ENCODE peak calls at places on chromosomes 16 and 17, in six cellular contexts. B is gastrocnemius medialis, H is MM.1S, X is breast epithelium, R is heart right ventricle, K is pancreas. I is an unnamed sample. For H3K27me3 and H3K9me3, the result is how much of the 10 kb centered on the place peaks cover.

GRCh38 chr17:65560628-65561371 is 648 bp downstream of the AXIN2 start:
- DNase-seq in H (peak), B (peak), X (peak), R (peak), K (peak), I (peak)

GRCh38 chr17:78643326-78643725 is 66.1 kb upstream of the DNAH17 start:
- DNase-seq in H (no peak), R (no peak), K (peak), B (no peak), X (no peak), I (no peak)

GRCh38 chr17:6526362-6527152 is 29.8 kb downstream of the PITPNM3 start:
- DNase-seq in K (peak), B (no peak), H (no peak), R (no peak), X (no peak), I (no peak)

GRCh38 chr16:9191274-9191850 is 99.9 kb downstream of the HAPSTR1 start:
- DNase-seq in K (no peak), B (no peak), R (no peak), H (no peak), X (no peak), I (no peak)

GRCh38 chr16:7449306-7449705 is 116.7 kb downstream of the RBFOX1 start:
- DNase-seq in X (no peak), B (peak), K (no peak), R (no peak), H (no peak), I (no peak)

GRCh38 chr17:37265446-37266173 is 110.2 kb upstream of the C17orf78 start:
- DNase-seq in B (no peak), R (no peak), K (no peak), H (no peak), X (no peak), I (no peak)

GRCh38 chr17:78764871-78765270 is 17.2 kb downstream of the CYTH1 start:
- DNase-seq in K (no peak), R (no peak), H (no peak), B (no peak), X (no peak), I (no peak)

GRCh38 chr16:48025359-48025758 is 130.4 kb downstream of the ABCC12 start:
- DNase-seq in X (no peak), B (no peak), R (no peak), K (no peak), H (no peak), I (no peak)

GRCh38 chr17:76912585-76912984 is 44.4 kb downstream of the MGAT5B start:
- DNase-seq in K (no peak), X (no peak), R (no peak), H (no peak), B (no peak), I (no peak)

GRCh38 chr17:73311781-73312641 is at the start of gene CDC42EP4:
- DNase-seq in K (peak), X (peak), H (peak), R (peak), B (peak), I (peak)

GRCh38 chr17:43595466-43595865 is 49.3 kb upstream of the ETV4 start:
- DNase-seq in B (no peak), R (no peak), X (no peak), K (no peak), H (no peak), I (no peak)

GRCh38 chr17:14205992-14206461 is 30.6 kb downstream of the CDRT15 start:
- DNase-seq in R (peak), K (peak), H (no peak), X (peak), B (peak), I (no peak)

GRCh38 chr17:76473541-76473985 is 6.2 kb downstream of the AANAT start:
- DNase-seq in X (no peak), R (no peak), K (no peak), H (no peak), B (no peak), I (no peak)

GRCh38 chr17:77285594-77286390 is 145.0 kb downstream of the SEC14L1 start:
- DNase-seq in R (peak), H (no peak), B (peak), X (peak), K (peak), I (no peak)

GRCh38 chr16:67924140-67924906 is 7.3 kb downstream of the CTRL start:
- DNase-seq in X (no peak), K (no peak), H (no peak), R (no peak), B (no peak), I (no peak)

GRCh38 chr16:22938647-22939046 is 124.7 kb downstream of the HS3ST2 start:
- DNase-seq in B (no peak), R (no peak), K (no peak), X (no peak), H (no peak), I (no peak)

GRCh38 chr17:60941028-60941427 is 263.4 kb downstream of the BCAS3 start:
- DNase-seq in K (no peak), X (peak), R (no peak), B (peak), H (no peak), I (no peak)

GRCh38 chr17:29933379-29933778 is 3.4 kb upstream of the SSH2 start:
- DNase-seq in R (no peak), H (no peak), B (no peak), K (no peak), X (no peak), I (no peak)

GRCh38 chr17:40648326-40648968 is 829 bp upstream of the SMARCE1 start:
- DNase-seq in B (peak), R (peak), H (no peak), X (no peak), K (peak), I (no peak)

GRCh38 chr16:21646721-21647561 is 5.5 kb downstream of the IGSF6 start:
- DNase-seq in R (no peak), H (no peak), X (no peak), K (no peak), B (no peak), I (peak)

GRCh38 chr17:18994626-18995025 is 9.9 kb downstream of the FAM83G start:
- DNase-seq in X (no peak), H (no peak), K (no peak), B (no peak), R (no peak), I (no peak)

GRCh38 chr17:77307479-77308198 is 166.9 kb downstream of the SEC14L1 start:
- DNase-seq in B (peak), R (no peak), X (no peak), K (no peak), H (no peak), I (no peak)

GRCh38 chr16:67549240-67549639 is 13.1 kb upstream of the CTCF start:
- DNase-seq in K (peak), B (no peak), H (no peak), X (no peak), R (no peak), I (no peak)

GRCh38 chr17:35918665-35919064 is 11.9 kb downstream of the RDM1 start:
- DNase-seq in H (no peak), K (no peak), X (no peak), R (no peak), B (no peak), I (no peak)

GRCh38 chr16:83967838-83968482 is at the start of gene NECAB2:
- DNase-seq in K (peak), B (no peak), H (no peak), X (no peak), R (peak), I (no peak)

GRCh38 chr17:50055426-50056216 is at the start of gene ITGA3:
- DNase-seq in H (peak), B (peak), X (peak), K (peak), R (peak), I (peak)

GRCh38 chr16:67731071-67731810 is 12.1 kb upstream of the GFOD2 start:
- DNase-seq in K (no peak), R (no peak), H (peak), X (no peak), B (no peak), I (no peak)

GRCh38 chr17:13374203-13375143 is 227.3 kb downstream of the HS3ST3A1 start:
- DNase-seq in K (no peak), X (no peak), R (no peak), B (no peak), H (no peak), I (no peak)

GRCh38 chr17:67467500-67468481 is 90.7 kb downstream of the PITPNC1 start:
- DNase-seq in X (no peak), R (no peak), B (no peak), K (no peak), H (no peak), I (no peak)
- H3K27me3 ChIP-seq in X (under half), R (under half), B (under half), K (under half), H (under half), I (under half)

GRCh38 chr16:30997887-30998711 is 12.3 kb downstream of the STX1B start:
- DNase-seq in B (no peak), R (no peak), K (no peak), X (no peak), H (no peak), I (no peak)

GRCh38 chr16:30997000-30997886 is 12.2 kb downstream of the HSD3B7 start:
- DNase-seq in K (peak), B (peak), H (peak), X (peak), R (peak), I (peak)

GRCh38 chr16:30992931-30993816 is 8.2 kb downstream of the HSD3B7 start:
- DNase-seq in X (no peak), R (no peak), K (no peak), H (no peak), B (no peak), I (no peak)

GRCh38 chr16:30996324-30996999 is 11.5 kb downstream of the HSD3B7 start:
- DNase-seq in B (no peak), X (no peak), K (no peak), H (no peak), R (no peak), I (no peak)

DNA sequence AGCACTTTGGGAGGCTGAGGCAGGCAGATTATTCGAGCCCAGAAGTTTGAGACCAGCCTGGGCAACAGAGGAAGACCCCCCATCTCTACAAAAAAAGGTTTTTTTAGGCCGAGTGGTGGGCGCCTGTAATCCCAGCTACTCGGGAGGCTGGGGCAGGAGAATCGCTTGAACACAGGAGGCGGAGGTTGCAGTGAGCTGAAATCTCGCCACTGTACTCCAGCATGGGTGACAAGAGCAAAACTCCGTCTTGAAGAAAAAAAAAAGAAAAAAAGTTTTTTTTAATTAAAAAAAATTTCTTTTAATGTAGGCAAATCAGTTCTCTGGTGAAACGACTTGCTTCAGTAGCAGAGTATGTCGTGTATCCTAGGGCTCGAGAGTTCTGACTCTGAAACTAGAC is 10.9 kb downstream of the HSD3B7 start:
- DNase-seq in K (no peak), R (no peak), H (no peak), B (no peak), X (no peak), I (no peak)
- H3K9me3 ChIP-seq in K (under half), R (under half), H (under half), B (under half), X (under half), I (under half)

GRCh38 chr16:88539261-88539651 is 30.9 kb upstream of the ZC3H18 start:
- DNase-seq in K (peak), R (no peak), X (no peak), H (no peak), B (no peak), I (no peak)
- H3K27me3 ChIP-seq in K (under half), R (under half), X (under half), H (under half), B (under half), I (under half)

GRCh38 chr17:16551878-16552636 is 16.9 kb downstream of the ZNF287 start:
- DNase-seq in X (no peak), B (no peak), H (no peak), R (no peak), K (no peak), I (no peak)
- H3K9me3 ChIP-seq in X (half or more), B (under half), H (under half), R (half or more), K (under half), I (half or more)